ENCODE peak calls at places on chromosomes 4 and X, in nine cellular contexts. F is NCI-H2081; E is GM10248; K is NCI-H2171 treated with DMSO at 0.1 percent for 48 hours; P is brain microvascular endothelial cell; B is GM23248; T is endothelial cell; Z is amygdala; X is stimulated activated CD4-positive, alpha-beta T cell treated with anti-CD3 and anti-CD28 coated beads, TNF-alpha, amount 100 ng/mL, for 48 hours. C is an unnamed sample.
A peak's percentile ranks its signal among the peaks of the same experiment; 100 is the strongest.

GRCh38 chrX:123084797-123085196 is 99.3 kb upstream of the GRIA3 start:
- DNase-seq in E (no peak), X (no peak), K (no peak), T (no peak), P (peak; percentile 93), B (peak; percentile 84), F (no peak), Z (no peak), C (no peak)

GRCh38 chrX:41447897-41448296 is 754 bp downstream of the NYX start:
- DNase-seq in X (no peak), F (no peak), B (no peak), E (no peak), T (no peak), Z (no peak), P (no peak), K (no peak), C (no peak)

GRCh38 chr4:85740431-85740861 is 265.5 kb downstream of the ARHGAP24 start:
- DNase-seq in X (no peak), E (no peak), K (no peak), B (peak; percentile 73), Z (no peak), P (no peak), F (no peak), T (no peak), C (no peak)

GRCh38 chr4:133823177-133823576 is 378.4 kb downstream of the PABPC4L start:
- DNase-seq in Z (no peak), K (no peak), P (no peak), B (no peak), F (no peak), X (no peak), E (no peak), T (no peak), C (no peak)

GRCh38 chr4:6443035-6444023 is 29.1 kb downstream of the PPP2R2C start:
- DNase-seq in T (no peak), F (no peak), E (no peak), K (peak; percentile 68), B (no peak), P (no peak), Z (no peak), X (no peak), C (no peak)

GRCh38 chr4:22991576-22991975 is 298.8 kb downstream of the GBA3 start:
- DNase-seq in T (no peak), Z (no peak), K (no peak), F (no peak), B (peak; percentile 13), P (no peak), X (no peak), E (no peak), C (no peak)

GRCh38 chrX:50814701-50815476 is 895 bp upstream of the SHROOM4 start:
- DNase-seq in E (no peak), X (no peak), K (no peak), F (no peak), B (peak; percentile 52), P (no peak), Z (peak; percentile 74), T (no peak), C (no peak)

GRCh38 chr4:38684951-38685350 is 21.0 kb downstream of the KLF3 start:
- DNase-seq in F (no peak), T (no peak), B (no peak), E (no peak), Z (no peak), P (no peak), X (no peak), K (no peak), C (no peak)

GRCh38 chrX:123817288-123817894 is 42.5 kb upstream of the XIAP start:
- DNase-seq in X (no peak), F (no peak), K (no peak), B (no peak), P (no peak), Z (no peak), T (no peak), E (no peak), C (no peak)

GRCh38 chr4:64940698-64941097 is 531.4 kb upstream of the TECRL start:
- DNase-seq in K (no peak), B (peak; percentile 1), P (no peak), X (no peak), T (no peak), F (no peak), Z (no peak), E (no peak), C (no peak)

GRCh38 chr4:145734576-145735329 is 54.8 kb downstream of the C4orf51 start:
- DNase-seq in E (peak; percentile 38), B (peak; percentile 99), F (no peak), Z (no peak), K (no peak), P (peak; percentile 96), X (no peak), T (no peak), C (no peak)

GRCh38 chrX:56281789-56282188 is 49.6 kb downstream of the KLF8 start:
- DNase-seq in E (no peak), Z (no peak), T (peak; percentile 3), F (no peak), K (peak; percentile 2), X (no peak), P (no peak), B (peak; percentile 23), C (no peak)

GRCh38 chrX:142428916-142429315 is 223.8 kb upstream of the MAGEC2 start:
- DNase-seq in K (no peak), Z (no peak), F (no peak), B (no peak), E (no peak), X (no peak), T (no peak), P (no peak), C (no peak)

GRCh38 chr4:150224896-150225591 is 146.8 kb downstream of the DCLK2 start:
- DNase-seq in P (peak; percentile 93), B (peak; percentile 94), T (no peak), E (no peak), X (no peak), K (no peak), F (no peak), Z (no peak), C (no peak)

GRCh38 chr4:172683016-172683415 is 485.6 kb upstream of the GALNT7 start:
- DNase-seq in Z (no peak), P (no peak), E (no peak), B (peak; percentile 48), X (no peak), T (no peak), F (no peak), K (no peak), C (no peak)

GRCh38 chrX:1300449-1300848 is 31.8 kb downstream of the CSF2RA start:
- DNase-seq in T (no peak), K (no peak), B (no peak), P (no peak), X (no peak), E (no peak), F (no peak), Z (no peak), C (no peak)

GRCh38 chr4:184347251-184348239 is 126.8 kb downstream of the IRF2 start:
- DNase-seq in B (no peak), X (no peak), E (peak; percentile 75), F (no peak), Z (no peak), P (peak; percentile 53), T (peak; percentile 11), K (peak; percentile 40), C (peak; percentile 56)

GRCh38 chrX:47285762-47286320 is 53.0 kb downstream of the USP11 start:
- DNase-seq in K (no peak), Z (no peak), F (no peak), T (no peak), B (peak; percentile 28), X (no peak), P (no peak), E (no peak), C (no peak)

GRCh38 chrX:129845616-129846190 is 2.0 kb upstream of the ZDHHC9 start:
- DNase-seq in Z (no peak), X (no peak), P (no peak), K (no peak), T (no peak), B (no peak), F (no peak), E (no peak), C (no peak)

GRCh38 chrX:39205467-39205866 is 404.2 kb downstream of the MID1IP1 start:
- DNase-seq in T (no peak), F (no peak), X (no peak), K (no peak), P (no peak), B (no peak), Z (no peak), E (no peak), C (no peak)

GRCh38 chr4:179059396-179059795 is 1617.2 kb upstream of the AGA start:
- DNase-seq in X (no peak), P (no peak), F (no peak), Z (no peak), B (no peak), E (no peak), K (no peak), T (no peak), C (no peak)

GRCh38 chr4:152462047-152462446 is 73.8 kb downstream of the FBXW7 start:
- DNase-seq in F (no peak), E (peak; percentile 28), K (no peak), P (no peak), T (no peak), X (no peak), B (no peak), Z (no peak), C (no peak)

GRCh38 chr4:87047281-87047798 is 112.5 kb downstream of the AFF1 start:
- DNase-seq in E (no peak), K (no peak), T (no peak), Z (no peak), X (no peak), P (no peak), B (no peak), F (no peak), C (no peak)

GRCh38 chr4:59655996-59656395 is 1544.1 kb upstream of the ADGRL3 start:
- DNase-seq in P (no peak), K (no peak), E (no peak), T (no peak), F (no peak), X (no peak), B (no peak), Z (no peak), C (no peak)